ENCODE peak calls at places on chromosomes 1 and 21, in four cellular contexts. V is GM23248, E is mammary epithelial cell, R is PC-3. Y is an unnamed sample.

GRCh38 chr1:114083186-114083585 is 70.5 kb downstream of the SYT6 start:
- DNase-seq in R (peak), V (no peak), E (peak), Y (peak)

GRCh38 chr21:36325373-36326010 is 5.5 kb downstream of the MORC3 start:
- DNase-seq in E (peak), R (peak), V (peak), Y (no peak)

GRCh38 chr1:12433323-12434053 is 184.5 kb downstream of the DHRS3 start:
- DNase-seq in E (no peak), R (peak), V (no peak), Y (peak)

GRCh38 chr1:56374026-56374974 is 205.1 kb downstream of the PLPP3 start:
- DNase-seq in E (no peak), R (peak), V (peak), Y (no peak)

GRCh38 chr1:210362526-210362925 is 33.8 kb downstream of the HHAT start:
- DNase-seq in V (peak), R (no peak), E (no peak), Y (no peak)

GRCh38 chr1:27368872-27369703 is 2.3 kb upstream of the MAP3K6 start:
- DNase-seq in R (peak), E (no peak), V (peak), Y (peak)

GRCh38 chr1:29171089-29171488 is 10.6 kb downstream of the SRSF4 start:
- DNase-seq in R (no peak), V (peak), E (no peak), Y (no peak)

GRCh38 chr1:153647375-153647714 is 11.2 kb upstream of the SNAPIN start:
- DNase-seq in R (no peak), E (no peak), V (no peak), Y (peak)

GRCh38 chr1:23020731-23021130 is 1.5 kb downstream of the KDM1A start:
- DNase-seq in R (peak), V (peak), E (peak), Y (peak)

GRCh38 chr1:54624466-54625464 is 1.4 kb upstream of the FAM151A start:
- DNase-seq in R (no peak), E (no peak), V (no peak), Y (no peak)

GRCh38 chr1:229434641-229435051 is 752 bp upstream of the ACTA1 start:
- DNase-seq in V (no peak), E (no peak), R (no peak), Y (peak)

GRCh38 chr1:229432116-229432461 is 1.8 kb downstream of the ACTA1 start:
- DNase-seq in V (no peak), E (no peak), R (no peak), Y (no peak)

GRCh38 chr1:229433364-229434004 is 410 bp downstream of the ACTA1 start:
- DNase-seq in E (no peak), V (no peak), R (no peak), Y (no peak)

GRCh38 chr1:229432905-229433304 is 989 bp downstream of the ACTA1 start:
- DNase-seq in E (no peak), V (no peak), R (no peak), Y (no peak)

GRCh38 chr1:229434005-229434640 is at the start of gene ACTA1:
- DNase-seq in E (no peak), R (no peak), V (no peak), Y (peak)
- H3K4me2 ChIP-seq in E (no peak), R (no peak), V (no peak), Y (peak)

GRCh38 chr1:2014726-2015382 is 4.3 kb upstream of the GABRD start:
- DNase-seq in V (no peak), E (peak), R (peak), Y (no peak)
- H3K9ac ChIP-seq in V (no peak), E (no peak), R (no peak), Y (no peak)

GRCh38 chr1:87146538-87146937 is 182.1 kb upstream of the LMO4 start:
- DNase-seq in R (no peak), V (no peak), E (no peak), Y (no peak)

GRCh38 chr1:87146986-87147385 is 181.7 kb upstream of the LMO4 start:
- DNase-seq in R (no peak), V (no peak), E (no peak), Y (no peak)

GRCh38 chr1:87149166-87150065 is 179.3 kb upstream of the LMO4 start:
- DNase-seq in E (peak), R (peak), V (peak), Y (peak)

GRCh38 chr1:87148670-87149069 is 180.0 kb upstream of the LMO4 start:
- DNase-seq in E (no peak), V (no peak), R (no peak), Y (no peak)

GRCh38 chr1:87147851-87148250 is 180.8 kb upstream of the LMO4 start:
- DNase-seq in E (no peak), V (no peak), R (no peak), Y (no peak)
- H3K4me2 ChIP-seq in E (no peak), V (no peak), R (no peak), Y (no peak)

DNA sequence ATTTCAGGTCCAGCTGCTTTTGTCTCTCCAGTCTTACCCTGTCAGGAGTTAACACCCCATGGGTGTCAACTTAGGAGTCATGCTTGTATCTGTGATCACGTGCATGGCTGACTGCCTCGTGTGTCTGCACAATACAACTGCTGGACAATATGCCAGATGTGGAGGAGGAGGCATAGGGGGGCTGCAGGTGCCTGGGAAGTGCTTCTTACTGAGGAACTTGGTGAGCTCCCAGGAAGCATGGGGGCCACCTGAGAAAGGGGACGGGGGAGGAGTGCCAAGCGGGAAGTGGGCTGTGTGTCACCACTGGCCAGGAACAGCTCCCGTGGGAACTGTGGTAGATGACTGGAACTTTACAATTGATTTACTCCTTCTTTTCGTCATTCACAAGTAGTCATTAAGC is 9.5 kb downstream of the RHEX start:
- DNase-seq in E (no peak), V (peak), R (no peak), Y (no peak)
- H3K9ac ChIP-seq in E (no peak), V (no peak), R (no peak), Y (no peak)

Y was measured in mesendoderm.